ENCODE peak calls at places on chromosomes 11 and 22, in seven cellular contexts. Y is naive thymus-derived CD8-positive, alpha-beta T cell; R is dorsolateral prefrontal cortex; X is activated CD8-positive, alpha-beta T cell treated with anti-CD3 and anti-CD28 coated beads, Interleukin-2, amount 10 ng/mL, durations not matched to agents 7 days and 5 days; Q is SK-N-SH; Z is aorta; F is NCI-H1092. K is an unnamed sample.

GRCh38 chr22:47209077-47209514 is 446.6 kb downstream of the TBC1D22A start:
- DNase-seq in Y (no peak), X (no peak), Q (no peak), Z (no peak), R (no peak), F (no peak), K (no peak)

GRCh38 chr11:61679301-61679700 is 890 bp upstream of the DAGLA start:
- DNase-seq in Z (no peak), R (no peak), X (no peak), F (no peak), Y (no peak), Q (no peak), K (no peak)

GRCh38 chr22:32788884-32789624 is 12.5 kb upstream of the TIMP3 start:
- DNase-seq in X (no peak), Y (no peak), F (no peak), Q (no peak), R (no peak), Z (peak), K (no peak)

GRCh38 chr11:67468056-67468455 is 995 bp downstream of the TMEM134 start:
- DNase-seq in X (no peak), Y (no peak), Z (no peak), F (no peak), Q (peak), R (peak), K (no peak)

GRCh38 chr11:9868641-9869040 is 204.8 kb downstream of the SWAP70 start:
- DNase-seq in X (no peak), Y (no peak), Z (no peak), F (no peak), Q (peak), R (no peak), K (no peak)

GRCh38 chr11:34638897-34639296 is 18.0 kb downstream of the EHF start:
- DNase-seq in R (no peak), Q (no peak), Z (no peak), X (no peak), F (no peak), Y (no peak), K (no peak)

GRCh38 chr11:60762851-60763691 is 6.4 kb downstream of the MS4A15 start:
- DNase-seq in Q (no peak), F (peak), R (no peak), Y (no peak), Z (no peak), X (no peak), K (no peak)

GRCh38 chr11:58179648-58180047 is 9.2 kb upstream of the OR9Q2 start:
- DNase-seq in Z (no peak), Y (no peak), X (no peak), R (no peak), F (no peak), Q (peak), K (no peak)

GRCh38 chr11:19978668-19979518 is 181.4 kb downstream of the DBX1 start:
- DNase-seq in R (no peak), Z (peak), Y (no peak), Q (no peak), F (no peak), X (no peak), K (no peak)

GRCh38 chr11:125165111-125165663 is 636 bp downstream of the PKNOX2 start:
- DNase-seq in Y (no peak), F (peak), R (no peak), X (no peak), Q (peak), Z (no peak), K (no peak)

GRCh38 chr11:45834298-45834756 is 12.9 kb upstream of the CRY2 start:
- DNase-seq in Q (no peak), Z (no peak), Y (no peak), X (peak), F (no peak), R (no peak), K (no peak)

GRCh38 chr22:48278620-48279464 is 1516.4 kb downstream of the TBC1D22A start:
- DNase-seq in Q (no peak), X (no peak), R (no peak), Z (no peak), F (no peak), Y (no peak), K (no peak)